ENCODE peak calls at places on chromosomes 12 and 14, in six cellular contexts. One of them, this sample, is unnamed.

GRCh38 chr12:9039397-9039977 is 50.1 kb downstream of the KLRG1 start:
- DNase-seq in neural progenitor cell: peak; percentile 66
- DNase-seq in tibial artery: no peak
- DNase-seq in ovary: no peak
- DNase-seq in heart right ventricle: no peak
- DNase-seq in heart left ventricle: no peak
- DNase-seq in this sample: no peak

GRCh38 chr12:6769003-6769389 is 2.8 kb downstream of the PTMS start:
- DNase-seq in heart left ventricle: peak; percentile 51
- DNase-seq in tibial artery: no peak
- DNase-seq in heart right ventricle: no peak
- DNase-seq in ovary: peak; percentile 69
- DNase-seq in neural progenitor cell: peak; percentile 96
- DNase-seq in this sample: no peak

GRCh38 chr12:79687711-79688270 is 3.0 kb downstream of the PAWR start:
- DNase-seq in heart left ventricle: no peak
- DNase-seq in tibial artery: no peak
- DNase-seq in neural progenitor cell: peak; percentile 48
- DNase-seq in heart right ventricle: no peak
- DNase-seq in ovary: no peak
- DNase-seq in this sample: no peak

GRCh38 chr14:22882529-22883190 is 362 bp upstream of the REM2 start:
- DNase-seq in heart right ventricle: no peak
- DNase-seq in ovary: peak; percentile 32
- DNase-seq in tibial artery: no peak
- DNase-seq in heart left ventricle: no peak
- DNase-seq in neural progenitor cell: peak; percentile 82
- DNase-seq in this sample: peak; percentile 48

GRCh38 chr12:54592316-54592715 is 3.9 kb upstream of the PPP1R1A start:
- DNase-seq in heart left ventricle: no peak
- DNase-seq in heart right ventricle: no peak
- DNase-seq in tibial artery: no peak
- DNase-seq in ovary: no peak
- DNase-seq in neural progenitor cell: no peak
- DNase-seq in this sample: no peak

GRCh38 chr12:69475237-69475984 is 5.2 kb downstream of the FRS2 start:
- DNase-seq in neural progenitor cell: peak; percentile 88
- DNase-seq in heart left ventricle: no peak
- DNase-seq in heart right ventricle: no peak
- DNase-seq in tibial artery: no peak
- DNase-seq in ovary: no peak
- DNase-seq in this sample: no peak

GRCh38 chr12:77742631-77743030 is 88.1 kb upstream of the NAV3 start:
- DNase-seq in neural progenitor cell: no peak
- DNase-seq in tibial artery: no peak
- DNase-seq in ovary: no peak
- DNase-seq in heart right ventricle: no peak
- DNase-seq in heart left ventricle: no peak
- DNase-seq in this sample: no peak

GRCh38 chr12:79637093-79637492 is 53.7 kb downstream of the PAWR start:
- DNase-seq in heart right ventricle: no peak
- DNase-seq in tibial artery: no peak
- DNase-seq in neural progenitor cell: peak; percentile 9
- DNase-seq in ovary: no peak
- DNase-seq in heart left ventricle: no peak
- DNase-seq in this sample: no peak

GRCh38 chr12:6684609-6685008 is 4.6 kb downstream of the ZNF384 start:
- DNase-seq in heart left ventricle: no peak
- DNase-seq in ovary: no peak
- DNase-seq in neural progenitor cell: peak; percentile 78
- DNase-seq in tibial artery: no peak
- DNase-seq in heart right ventricle: no peak
- DNase-seq in this sample: no peak

GRCh38 chr14:39351708-39352107 is 80.5 kb downstream of the FBXO33 start:
- DNase-seq in neural progenitor cell: no peak
- DNase-seq in tibial artery: no peak
- DNase-seq in heart left ventricle: no peak
- DNase-seq in ovary: no peak
- DNase-seq in heart right ventricle: no peak
- DNase-seq in this sample: no peak

GRCh38 chr12:46664771-46665287 is 161.0 kb downstream of the SLC38A4 start:
- DNase-seq in neural progenitor cell: no peak
- DNase-seq in tibial artery: no peak
- DNase-seq in heart right ventricle: no peak
- DNase-seq in ovary: no peak
- DNase-seq in heart left ventricle: no peak
- DNase-seq in this sample: no peak

GRCh38 chr12:130916251-130916911 is 37.3 kb upstream of the ADGRD1 start:
- DNase-seq in ovary: peak; percentile 77
- DNase-seq in neural progenitor cell: peak; percentile 88
- DNase-seq in tibial artery: peak; percentile 61
- DNase-seq in heart left ventricle: peak; percentile 53
- DNase-seq in heart right ventricle: peak; percentile 53
- DNase-seq in this sample: peak; percentile 65

GRCh38 chr12:129788506-129788905 is 115.3 kb downstream of the TMEM132D start:
- DNase-seq in neural progenitor cell: no peak
- DNase-seq in heart right ventricle: no peak
- DNase-seq in heart left ventricle: no peak
- DNase-seq in ovary: no peak
- DNase-seq in tibial artery: no peak
- DNase-seq in this sample: no peak

GRCh38 chr14:99331796-99332195 is 59.8 kb upstream of the BCL11B start:
- DNase-seq in heart right ventricle: no peak
- DNase-seq in heart left ventricle: no peak
- DNase-seq in neural progenitor cell: no peak
- DNase-seq in tibial artery: no peak
- DNase-seq in ovary: no peak
- DNase-seq in this sample: no peak

GRCh38 chr12:48977290-48978281 is 536 bp upstream of the WNT1 start:
- DNase-seq in heart left ventricle: peak; percentile 64
- DNase-seq in neural progenitor cell: peak; percentile 82
- DNase-seq in ovary: no peak
- DNase-seq in tibial artery: no peak
- DNase-seq in heart right ventricle: peak; percentile 78
- DNase-seq in this sample: peak; percentile 62

GRCh38 chr14:38108681-38109080 is 99.0 kb upstream of the SSTR1 start:
- DNase-seq in neural progenitor cell: no peak
- DNase-seq in ovary: no peak
- DNase-seq in heart right ventricle: no peak
- DNase-seq in tibial artery: no peak
- DNase-seq in heart left ventricle: no peak
- DNase-seq in this sample: no peak

GRCh38 chr14:63564318-63564717 is 21.1 kb upstream of the PPP2R5E start:
- DNase-seq in tibial artery: peak; percentile 40
- DNase-seq in heart right ventricle: no peak
- DNase-seq in ovary: no peak
- DNase-seq in neural progenitor cell: no peak
- DNase-seq in heart left ventricle: no peak
- DNase-seq in this sample: no peak

GRCh38 chr14:30179381-30180130 is 251.9 kb upstream of the PRKD1 start:
- DNase-seq in neural progenitor cell: no peak
- DNase-seq in heart left ventricle: no peak
- DNase-seq in heart right ventricle: no peak
- DNase-seq in tibial artery: no peak
- DNase-seq in ovary: no peak
- DNase-seq in this sample: no peak

GRCh38 chr14:30180219-30180618 is 252.6 kb upstream of the PRKD1 start:
- DNase-seq in ovary: no peak
- DNase-seq in tibial artery: no peak
- DNase-seq in heart right ventricle: no peak
- DNase-seq in neural progenitor cell: no peak
- DNase-seq in heart left ventricle: no peak
- DNase-seq in this sample: no peak

DNA sequence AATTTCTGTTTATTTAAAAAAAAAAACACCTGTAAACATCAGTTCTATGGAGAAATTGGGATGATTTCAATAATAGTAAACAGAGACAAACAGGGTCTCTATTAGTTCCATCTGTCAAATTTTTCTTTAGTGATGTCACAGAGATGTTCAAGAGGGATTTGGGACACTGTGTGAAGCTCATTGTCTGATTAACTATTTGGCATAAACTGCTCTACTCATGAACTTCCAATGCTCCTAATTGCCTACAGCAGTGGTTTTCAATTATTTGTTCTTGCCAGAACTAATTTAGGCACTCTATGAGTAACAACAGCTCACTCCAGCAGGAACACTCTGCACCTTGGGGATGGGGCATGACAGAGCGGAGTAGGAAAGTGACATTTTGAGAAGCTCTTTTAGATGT is 250.1 kb upstream of the PRKD1 start:
- DNase-seq in ovary: no peak
- DNase-seq in heart right ventricle: no peak
- DNase-seq in heart left ventricle: no peak
- DNase-seq in neural progenitor cell: no peak
- DNase-seq in tibial artery: no peak
- DNase-seq in this sample: no peak
- TF ChIP-seq CTCF in ovary: no peak
- TF ChIP-seq CTCF in heart right ventricle: no peak
- TF ChIP-seq CTCF in heart left ventricle: no peak
- TF ChIP-seq CTCF in neural progenitor cell: no peak
- TF ChIP-seq CTCF in tibial artery: no peak
- TF ChIP-seq CTCF in this sample: no peak

DNA sequence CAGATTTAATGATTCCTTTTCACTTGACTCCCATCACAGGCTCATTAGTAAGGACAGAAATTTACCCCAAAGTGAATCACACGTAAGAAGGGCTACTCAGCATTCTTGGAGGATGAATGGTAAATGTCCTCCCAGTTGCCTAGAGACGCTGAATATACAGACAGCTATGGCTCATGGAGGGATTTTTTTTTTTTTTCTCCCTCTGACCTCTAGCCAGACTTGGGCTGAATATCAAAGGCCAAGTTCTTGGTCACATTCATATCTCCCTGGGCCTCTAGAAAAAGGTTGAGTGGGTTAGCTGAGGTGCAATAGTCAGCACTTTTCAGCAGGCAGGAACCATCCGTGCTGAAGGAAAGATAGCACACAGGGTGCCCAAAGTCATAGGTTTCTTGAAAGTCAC is 77.5 kb downstream of the PHLDA1 start:
- DNase-seq in heart right ventricle: no peak
- DNase-seq in heart left ventricle: no peak
- DNase-seq in tibial artery: no peak
- DNase-seq in ovary: no peak
- DNase-seq in neural progenitor cell: no peak
- DNase-seq in this sample: no peak
- H3K4me3 ChIP-seq in heart right ventricle: no peak overlapping the region
- H3K4me3 ChIP-seq in heart left ventricle: no peak overlapping the region
- H3K4me3 ChIP-seq in tibial artery: no peak overlapping the region
- H3K4me3 ChIP-seq in ovary: no peak overlapping the region
- H3K4me3 ChIP-seq in neural progenitor cell: no peak overlapping the region
- H3K4me3 ChIP-seq in this sample: no peak overlapping the region

GRCh38 chr12:1853716-1854115 is 33.4 kb downstream of the LRTM2 start:
- DNase-seq in tibial artery: no peak
- DNase-seq in heart right ventricle: no peak
- DNase-seq in neural progenitor cell: no peak
- DNase-seq in heart left ventricle: no peak
- DNase-seq in ovary: no peak
- DNase-seq in this sample: no peak
- H3K9me3 ChIP-seq in tibial artery: no peaks in the 10 kb centered on the region
- H3K9me3 ChIP-seq in heart right ventricle: peaks cover 11% of the 10 kb centered on the region
- H3K9me3 ChIP-seq in neural progenitor cell: no peaks in the 10 kb centered on the region
- H3K9me3 ChIP-seq in heart left ventricle: peaks cover 26% of the 10 kb centered on the region
- H3K9me3 ChIP-seq in ovary: no peaks in the 10 kb centered on the region
- H3K9me3 ChIP-seq in this sample: peaks cover 26% of the 10 kb centered on the region

DNA sequence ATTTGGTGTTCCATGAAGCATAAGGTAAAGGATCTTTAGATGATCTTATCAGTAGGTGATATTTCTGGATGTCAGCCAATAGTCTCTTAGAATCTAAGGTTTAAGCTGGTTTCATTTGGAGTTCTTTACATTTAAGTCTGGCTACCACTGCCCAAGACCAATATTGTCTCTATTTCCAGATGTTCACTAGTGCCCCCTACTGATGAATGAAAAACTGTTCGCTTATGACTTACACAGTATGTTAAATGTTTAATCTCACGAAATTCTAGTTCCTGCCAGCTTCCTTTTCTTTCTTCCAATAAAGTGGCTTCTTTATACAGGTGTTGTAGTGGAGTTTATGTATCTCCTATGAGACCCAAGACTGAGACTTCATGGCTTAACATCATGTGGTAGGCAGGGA is 31.8 kb upstream of the MIS18BP1 start:
- DNase-seq in ovary: no peak
- DNase-seq in tibial artery: no peak
- DNase-seq in heart right ventricle: no peak
- DNase-seq in neural progenitor cell: no peak
- DNase-seq in heart left ventricle: no peak
- DNase-seq in this sample: no peak
- TF ChIP-seq CTCF in ovary: no peak
- TF ChIP-seq CTCF in tibial artery: no peak
- TF ChIP-seq CTCF in heart right ventricle: no peak
- TF ChIP-seq CTCF in neural progenitor cell: peak; percentile 43
- TF ChIP-seq CTCF in heart left ventricle: no peak
- TF ChIP-seq CTCF in this sample: no peak

GRCh38 chr14:21192447-21192822 is 36.6 kb upstream of the OR5AU1 start:
- DNase-seq in neural progenitor cell: no peak
- DNase-seq in tibial artery: no peak
- DNase-seq in ovary: no peak
- DNase-seq in heart right ventricle: no peak
- DNase-seq in heart left ventricle: no peak
- DNase-seq in this sample: no peak
- H3K4me3 ChIP-seq in neural progenitor cell: peak overlapping the region; percentile 24
- H3K4me3 ChIP-seq in tibial artery: peak overlapping the region; percentile 29
- H3K4me3 ChIP-seq in ovary: peak overlapping the region; percentile 4
- H3K4me3 ChIP-seq in heart right ventricle: peak overlapping the region; percentile 39
- H3K4me3 ChIP-seq in heart left ventricle: peak overlapping the region; percentile 51
- H3K4me3 ChIP-seq in this sample: no peak overlapping the region

GRCh38 chr14:105971593-105972500 is 445.5 kb downstream of the TMEM121 start:
- DNase-seq in heart right ventricle: no peak
- DNase-seq in tibial artery: no peak
- DNase-seq in ovary: no peak
- DNase-seq in neural progenitor cell: no peak
- DNase-seq in heart left ventricle: no peak
- DNase-seq in this sample: no peak
- H3K9me3 ChIP-seq in heart right ventricle: no peaks in the 10 kb centered on the region
- H3K9me3 ChIP-seq in tibial artery: no peaks in the 10 kb centered on the region
- H3K9me3 ChIP-seq in ovary: no peaks in the 10 kb centered on the region
- H3K9me3 ChIP-seq in neural progenitor cell: peaks cover 17% of the 10 kb centered on the region
- H3K9me3 ChIP-seq in heart left ventricle: no peaks in the 10 kb centered on the region
- H3K9me3 ChIP-seq in this sample: no peaks in the 10 kb centered on the region

GRCh38 chr12:106127289-106128126 is 11.2 kb downstream of the NUAK1 start:
- DNase-seq in neural progenitor cell: no peak
- DNase-seq in heart left ventricle: no peak
- DNase-seq in ovary: no peak
- DNase-seq in tibial artery: no peak
- DNase-seq in heart right ventricle: no peak
- DNase-seq in this sample: no peak
- TF ChIP-seq CTCF in neural progenitor cell: no peak
- TF ChIP-seq CTCF in heart left ventricle: no peak
- TF ChIP-seq CTCF in ovary: no peak
- TF ChIP-seq CTCF in tibial artery: peak; percentile 18
- TF ChIP-seq CTCF in heart right ventricle: no peak
- TF ChIP-seq CTCF in this sample: no peak

This sample was measured in lung.